ENCODE peak calls at places on chromosomes 2 and 18, in four cellular contexts. X is spleen, O is mesendoderm, T is uterus. D is an unnamed sample.

GRCh38 chr2:99278793-99279291 is 22.2 kb downstream of the LYG1 start:
- DNase-seq in X (no peak), O (no peak), T (no peak), D (no peak)

GRCh38 chr2:219658861-219659260 is 31.4 kb downstream of the SLC4A3 start:
- DNase-seq in X (no peak), O (no peak), T (no peak), D (no peak)

GRCh38 chr18:9474103-9474982 is 970 bp upstream of the RALBP1 start:
- DNase-seq in X (peak; percentile 75), O (peak; percentile 19), T (no peak), D (no peak)

GRCh38 chr2:18251486-18251885 is 309.0 kb downstream of the RDH14 start:
- DNase-seq in X (no peak), O (no peak), T (no peak), D (no peak)

GRCh38 chr2:190657474-190658252 is 8.8 kb downstream of the NAB1 start:
- DNase-seq in X (no peak), O (no peak), T (no peak), D (no peak)

GRCh38 chr18:57352761-57353136 is 392 bp downstream of the ST8SIA3 start:
- DNase-seq in X (no peak), O (peak; percentile 37), T (no peak), D (no peak)

GRCh38 chr18:77876319-77876865 is 626.7 kb downstream of the GALR1 start:
- DNase-seq in X (no peak), O (no peak), T (no peak), D (no peak)

GRCh38 chr2:15595936-15596335 is 4.3 kb downstream of the DDX1 start:
- DNase-seq in X (no peak), O (no peak), T (no peak), D (no peak)

GRCh38 chr2:145760781-145761649 is 1241.1 kb upstream of the ZEB2 start:
- DNase-seq in X (no peak), O (peak; percentile 83), T (no peak), D (no peak)

GRCh38 chr2:19048593-19049264 is 309.7 kb downstream of the OSR1 start:
- DNase-seq in X (no peak), O (no peak), T (peak; percentile 90), D (no peak)

GRCh38 chr2:62292190-62292589 is 96.3 kb downstream of the B3GNT2 start:
- DNase-seq in X (no peak), O (no peak), T (peak; percentile 35), D (no peak)

GRCh38 chr2:240514631-240515030 is 43.2 kb downstream of the ANKMY1 start:
- DNase-seq in X (no peak), O (no peak), T (no peak), D (no peak)

GRCh38 chr18:31248783-31249521 is 69.0 kb upstream of the DSG1 start:
- DNase-seq in X (no peak), O (no peak), T (no peak), D (no peak)

GRCh38 chr2:82641781-82642180 is 1817.3 kb downstream of the SUCLG1 start:
- DNase-seq in X (no peak), O (no peak), T (no peak), D (no peak)

GRCh38 chr2:3654031-3654430 is 4.0 kb upstream of the ALLC start:
- DNase-seq in X (peak; percentile 65), O (no peak), T (no peak), D (no peak)

GRCh38 chr18:51510020-51510419 is 312.5 kb upstream of the MEX3C start:
- DNase-seq in X (no peak), O (no peak), T (no peak), D (no peak)

GRCh38 chr2:190088917-190089316 is 26.4 kb upstream of the MSTN start:
- DNase-seq in X (no peak), O (peak; percentile 71), T (peak; percentile 59), D (peak; percentile 53)

GRCh38 chr18:6024740-6025139 is 129.4 kb upstream of the TMEM200C start:
- DNase-seq in X (no peak), O (no peak), T (no peak), D (no peak)

GRCh38 chr18:5995626-5996025 is 100.3 kb upstream of the TMEM200C start:
- DNase-seq in X (no peak), O (no peak), T (no peak), D (no peak)

GRCh38 chr2:43455735-43456642 is 139.8 kb downstream of the THADA start:
- DNase-seq in X (no peak), O (peak; percentile 25), T (no peak), D (no peak)

GRCh38 chr18:48621815-48622555 is 83.2 kb downstream of the CTIF start:
- DNase-seq in X (peak; percentile 59), O (no peak), T (no peak), D (no peak)

GRCh38 chr18:24369420-24369819 is 28.2 kb downstream of the OSBPL1A start:
- DNase-seq in X (no peak), O (no peak), T (no peak), D (no peak)

GRCh38 chr2:98601532-98602132 is 6.7 kb downstream of the COA5 start:
- DNase-seq in X (no peak), O (peak; percentile 79), T (no peak), D (no peak)

GRCh38 chr2:182542501-182543258 is 115.8 kb upstream of the PDE1A start:
- DNase-seq in X (no peak), O (no peak), T (no peak), D (no peak)

GRCh38 chr2:228039752-228040534 is 141.5 kb downstream of the SPHKAP start:
- DNase-seq in X (no peak), O (peak; percentile 63), T (no peak), D (no peak)

GRCh38 chr2:241041557-241042158 is 43.2 kb downstream of the SNED1 start:
- DNase-seq in X (no peak), O (no peak), T (no peak), D (peak; percentile 16)

GRCh38 chr2:158600155-158600802 is 143.5 kb downstream of the PKP4 start:
- DNase-seq in X (no peak), O (no peak), T (peak; percentile 32), D (no peak)

DNA sequence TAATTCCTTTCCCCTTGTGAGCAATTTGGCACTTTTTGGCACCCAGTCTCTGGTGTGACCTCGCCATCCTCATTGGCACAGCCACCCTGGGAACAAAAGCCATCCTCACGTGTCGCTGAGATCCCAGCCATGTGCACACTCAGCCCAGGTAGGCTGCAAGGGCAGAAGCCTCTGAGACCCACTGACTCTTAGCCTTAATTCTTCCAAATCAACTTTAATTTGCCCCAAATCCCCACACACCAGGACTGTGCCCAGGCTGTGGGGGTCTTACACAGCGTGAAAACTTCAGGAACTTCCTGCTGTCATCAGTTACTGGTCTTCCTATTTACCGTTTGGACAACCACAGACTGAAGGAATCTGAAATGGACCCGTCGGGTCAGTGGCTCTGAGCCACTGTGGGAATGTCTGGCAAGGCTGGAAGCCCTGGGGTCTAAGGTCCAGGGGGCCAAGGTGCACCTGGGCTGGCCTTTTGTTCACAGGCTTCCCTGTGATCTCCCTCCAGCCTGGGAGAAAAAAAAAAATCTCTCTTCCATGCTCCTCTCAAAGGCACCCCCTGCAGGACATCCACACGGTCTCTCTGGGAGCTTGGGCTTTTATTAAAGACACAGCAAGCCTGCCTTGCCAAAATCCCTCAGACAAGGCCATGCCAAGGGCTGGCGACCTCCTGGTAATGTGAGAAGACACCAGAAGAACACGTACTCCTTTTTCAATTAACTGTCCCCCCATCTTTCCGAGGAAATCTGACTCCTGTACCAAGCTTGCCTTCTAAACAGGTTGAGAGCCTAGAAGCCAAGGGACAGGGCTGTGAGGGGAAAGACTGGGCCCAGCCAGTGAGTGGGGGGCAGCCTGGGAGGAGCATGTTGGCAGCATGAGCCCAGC is 42.1 kb upstream of the LAPTM4A start:
- DNase-seq in X (no peak), O (peak; percentile 91), T (peak; percentile 70), D (no peak)
- H3K4me1 ChIP-seq in X (peaks cover 8% of the 10 kb centered on the region), O (peaks cover 10% of the 10 kb centered on the region), T (no peaks in the 10 kb centered on the region), D (no peaks in the 10 kb centered on the region)

DNA sequence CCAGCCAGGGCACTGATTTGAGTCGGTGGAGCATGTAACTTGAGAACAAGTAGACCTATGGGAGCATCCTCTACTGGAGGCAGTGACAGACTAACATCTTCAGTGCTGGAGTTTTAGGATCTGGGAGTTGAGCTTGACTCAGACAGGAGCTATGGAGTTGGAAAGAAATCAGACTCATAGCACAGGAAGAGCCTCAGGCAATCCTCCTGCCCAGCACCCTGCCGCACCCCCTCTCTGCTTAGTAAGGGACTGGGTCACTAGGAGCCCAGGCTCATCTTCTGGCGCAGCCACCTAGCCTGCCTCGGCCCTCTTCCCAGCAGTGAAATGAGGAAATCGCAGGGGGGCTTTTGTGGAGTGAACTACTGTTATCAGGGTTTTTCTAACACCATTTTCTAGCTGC is 3.6 kb downstream of the ARID5A start:
- DNase-seq in X (no peak), O (peak; percentile 30), T (no peak), D (no peak)
- H3K4me1 ChIP-seq in X (peaks cover 93% of the 10 kb centered on the region), O (peaks cover 13% of the 10 kb centered on the region), T (peaks cover 19% of the 10 kb centered on the region), D (peaks cover 75% of the 10 kb centered on the region)

GRCh38 chr18:62721837-62722795 is 6.8 kb downstream of the PHLPP1 start:
- DNase-seq in X (no peak), O (no peak), T (no peak), D (no peak)
- H3K4me1 ChIP-seq in X (peaks cover 35% of the 10 kb centered on the region), O (peaks cover 4% of the 10 kb centered on the region), T (no peaks in the 10 kb centered on the region), D (peaks cover 19% of the 10 kb centered on the region)

GRCh38 chr2:1502891-1503304 is 89.6 kb downstream of the TPO start:
- DNase-seq in X (peak; percentile 67), O (no peak), T (no peak), D (no peak)

GRCh38 chr2:1501196-1501851 is 88.1 kb downstream of the TPO start:
- DNase-seq in X (peak; percentile 72), O (no peak), T (no peak), D (no peak)

GRCh38 chr2:1504311-1504750 is 91.1 kb downstream of the TPO start:
- DNase-seq in X (peak; percentile 80), O (no peak), T (no peak), D (no peak)

GRCh38 chr2:1503471-1504310 is 90.4 kb downstream of the TPO start:
- DNase-seq in X (peak; percentile 77), O (no peak), T (no peak), D (no peak)

GRCh38 chr2:1501991-1502390 is 88.7 kb downstream of the TPO start:
- DNase-seq in X (peak; percentile 28), O (no peak), T (no peak), D (no peak)
- H3K4me1 ChIP-seq in X (no peaks in the 10 kb centered on the region), O (no peaks in the 10 kb centered on the region), T (no peaks in the 10 kb centered on the region), D (no peaks in the 10 kb centered on the region)

GRCh38 chr2:238286551-238286950 is 1.9 kb downstream of the PER2 start:
- DNase-seq in X (peak; percentile 51), O (no peak), T (peak; percentile 70), D (no peak)

GRCh38 chr2:238285653-238286082 is 2.7 kb downstream of the PER2 start:
- DNase-seq in X (no peak), O (peak; percentile 94), T (peak; percentile 88), D (no peak)

GRCh38 chr2:238286987-238287386 is 1.4 kb downstream of the PER2 start:
- DNase-seq in X (peak; percentile 64), O (no peak), T (no peak), D (no peak)

GRCh38 chr2:238284802-238285515 is 3.5 kb downstream of the PER2 start:
- DNase-seq in X (no peak), O (no peak), T (no peak), D (no peak)

DNA sequence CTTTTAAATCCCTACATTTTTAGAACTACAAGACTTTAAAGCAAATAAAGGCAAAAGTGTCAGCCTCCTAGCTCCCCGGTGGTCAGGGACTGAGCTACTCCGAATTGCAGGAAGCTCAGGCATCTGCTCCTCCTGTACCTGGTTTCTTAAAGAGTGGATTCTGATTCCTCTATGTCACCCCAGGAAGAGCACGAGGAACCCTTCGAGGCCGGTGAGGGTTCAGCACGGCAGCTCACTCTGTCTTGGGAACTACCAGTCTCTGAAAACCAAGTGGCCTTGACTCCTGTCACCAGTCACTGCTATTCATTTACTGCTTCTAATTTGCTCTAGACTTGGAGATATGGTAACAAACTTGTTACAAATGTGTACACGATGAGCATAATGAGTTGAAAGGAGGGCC is 2.3 kb downstream of the PER2 start:
- DNase-seq in X (no peak), O (no peak), T (no peak), D (no peak)
- H3K4me1 ChIP-seq in X (peaks cover 85% of the 10 kb centered on the region), O (peaks cover 14% of the 10 kb centered on the region), T (peaks cover 12% of the 10 kb centered on the region), D (peaks cover 35% of the 10 kb centered on the region)

D was measured in CD4-positive, alpha-beta memory T cell.